ENCODE peak calls at places on chromosomes 5 and 9, in nine cellular contexts. U is OCI-LY7, R is AG04450, T is pancreas, F is fibroblast of pulmonary artery, H is tibial artery, B is left ventricle myocardium inferior, L is cardiac muscle cell, P is osteoblast. S is an unnamed sample.

GRCh38 chr5:169300468-169301385 is at the start of gene SLIT3:
- DNase-seq in U (no peak), R (no peak), T (peak), F (peak), H (peak), B (peak), L (peak), P (peak), S (peak)

GRCh38 chr9:123033352-123033751 is at the start of gene GPR21:
- DNase-seq in U (no peak), R (no peak), T (no peak), F (no peak), H (no peak), B (no peak), L (peak), P (no peak), S (no peak)

GRCh38 chr9:121328476-121328875 is 41.6 kb downstream of the STOM start:
- DNase-seq in U (no peak), R (no peak), T (no peak), F (no peak), H (no peak), B (no peak), L (no peak), P (no peak), S (no peak)

GRCh38 chr5:77628840-77629552 is 9.5 kb downstream of the OTP start:
- DNase-seq in U (no peak), R (no peak), T (no peak), F (no peak), H (no peak), B (no peak), L (no peak), P (peak), S (no peak)

GRCh38 chr5:37841223-37841622 is 1.4 kb upstream of the GDNF start:
- DNase-seq in U (no peak), R (no peak), T (no peak), F (peak), H (no peak), B (no peak), L (no peak), P (no peak), S (no peak)

GRCh38 chr5:64869419-64869818 is 100.7 kb downstream of the CWC27 start:
- DNase-seq in U (no peak), R (peak), T (no peak), F (peak), H (no peak), B (no peak), L (peak), P (peak), S (peak)

GRCh38 chr9:113963914-113964739 is 88.0 kb downstream of the ZNF618 start:
- DNase-seq in U (no peak), R (no peak), T (no peak), F (no peak), H (no peak), B (no peak), L (no peak), P (no peak), S (peak)

GRCh38 chr9:134066546-134066922 is 1.3 kb downstream of the BRD3 start:
- DNase-seq in U (peak), R (no peak), T (no peak), F (peak), H (no peak), B (no peak), L (peak), P (peak), S (peak)

GRCh38 chr5:132485641-132486317 is 4.8 kb downstream of the IRF1 start:
- DNase-seq in U (no peak), R (no peak), T (no peak), F (no peak), H (peak), B (no peak), L (no peak), P (no peak), S (no peak)

GRCh38 chr9:97468658-97469448 is 32.6 kb upstream of the TMOD1 start:
- DNase-seq in U (peak), R (peak), T (peak), F (peak), H (peak), B (peak), L (peak), P (peak), S (peak)

GRCh38 chr9:660227-660626 is 181.3 kb upstream of the DMRT1 start:
- DNase-seq in U (no peak), R (no peak), T (no peak), F (no peak), H (no peak), B (no peak), L (no peak), P (no peak), S (no peak)

GRCh38 chr9:34124103-34124502 is 2.4 kb downstream of the DCAF12 start:
- DNase-seq in U (peak), R (no peak), T (no peak), F (no peak), H (no peak), B (no peak), L (peak), P (peak), S (peak)

GRCh38 chr5:66143473-66144073 is 527 bp upstream of the SREK1 start:
- DNase-seq in U (no peak), R (no peak), T (no peak), F (no peak), H (no peak), B (no peak), L (no peak), P (no peak), S (no peak)

GRCh38 chr5:169168288-169168687 is 132.7 kb downstream of the SLIT3 start:
- DNase-seq in U (no peak), R (no peak), T (no peak), F (no peak), H (no peak), B (no peak), L (no peak), P (no peak), S (no peak)

GRCh38 chr9:114046237-114046755 is 31.8 kb downstream of the AMBP start:
- DNase-seq in U (no peak), R (no peak), T (no peak), F (no peak), H (no peak), B (no peak), L (no peak), P (no peak), S (no peak)

GRCh38 chr5:99061711-99062110 is 132.9 kb upstream of the CHD1 start:
- DNase-seq in U (no peak), R (peak), T (no peak), F (peak), H (no peak), B (no peak), L (no peak), P (peak), S (peak)

GRCh38 chr5:158852622-158853021 is 247.1 kb downstream of the EBF1 start:
- DNase-seq in U (no peak), R (no peak), T (no peak), F (no peak), H (no peak), B (no peak), L (no peak), P (no peak), S (no peak)

GRCh38 chr5:94618029-94618492 is 343 bp downstream of the KIAA0825 start:
- DNase-seq in U (peak), R (peak), T (peak), F (peak), H (peak), B (peak), L (peak), P (peak), S (peak)

GRCh38 chr5:64229163-64229774 is 63.6 kb downstream of the RNF180 start:
- DNase-seq in U (peak), R (no peak), T (no peak), F (peak), H (no peak), B (no peak), L (peak), P (peak), S (peak)

GRCh38 chr5:52685621-52686370 is 101.9 kb upstream of the ITGA1 start:
- DNase-seq in U (no peak), R (no peak), T (no peak), F (no peak), H (no peak), B (no peak), L (no peak), P (no peak), S (no peak)

GRCh38 chr5:36928947-36929346 is 52.4 kb downstream of the NIPBL start:
- DNase-seq in U (no peak), R (peak), T (no peak), F (peak), H (no peak), B (no peak), L (peak), P (no peak), S (peak)

GRCh38 chr5:39082995-39083394 is 8.8 kb upstream of the RICTOR start:
- DNase-seq in U (no peak), R (no peak), T (no peak), F (no peak), H (no peak), B (no peak), L (no peak), P (no peak), S (no peak)

GRCh38 chr5:145161384-145161783 is 673.8 kb downstream of the PRELID2 start:
- DNase-seq in U (no peak), R (no peak), T (no peak), F (no peak), H (no peak), B (no peak), L (no peak), P (no peak), S (no peak)

DNA sequence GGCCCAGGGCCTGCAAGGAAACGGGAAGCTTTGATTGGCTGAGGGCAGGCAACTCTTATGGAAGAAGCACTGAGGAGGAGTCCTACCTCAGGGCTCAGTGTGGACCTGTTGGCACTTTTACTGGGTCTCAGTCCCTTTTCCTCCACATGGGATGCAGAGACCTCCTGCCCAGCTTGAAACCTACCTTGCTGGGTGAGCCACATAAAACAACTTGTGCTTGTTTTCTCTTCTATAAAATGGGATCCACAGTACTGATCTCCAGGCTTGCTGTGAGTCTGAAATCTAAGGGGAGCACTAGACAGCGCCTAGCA is 4.0 kb upstream of the SET start:
- DNase-seq in U (peak), R (no peak), T (no peak), F (no peak), H (no peak), B (no peak), L (no peak), P (no peak), S (no peak)
- H3K4me3 ChIP-seq in U (peak), R (peak), T (no peak), F (peak), H (no peak), B (peak), L (no peak), P (peak), S (peak)

DNA sequence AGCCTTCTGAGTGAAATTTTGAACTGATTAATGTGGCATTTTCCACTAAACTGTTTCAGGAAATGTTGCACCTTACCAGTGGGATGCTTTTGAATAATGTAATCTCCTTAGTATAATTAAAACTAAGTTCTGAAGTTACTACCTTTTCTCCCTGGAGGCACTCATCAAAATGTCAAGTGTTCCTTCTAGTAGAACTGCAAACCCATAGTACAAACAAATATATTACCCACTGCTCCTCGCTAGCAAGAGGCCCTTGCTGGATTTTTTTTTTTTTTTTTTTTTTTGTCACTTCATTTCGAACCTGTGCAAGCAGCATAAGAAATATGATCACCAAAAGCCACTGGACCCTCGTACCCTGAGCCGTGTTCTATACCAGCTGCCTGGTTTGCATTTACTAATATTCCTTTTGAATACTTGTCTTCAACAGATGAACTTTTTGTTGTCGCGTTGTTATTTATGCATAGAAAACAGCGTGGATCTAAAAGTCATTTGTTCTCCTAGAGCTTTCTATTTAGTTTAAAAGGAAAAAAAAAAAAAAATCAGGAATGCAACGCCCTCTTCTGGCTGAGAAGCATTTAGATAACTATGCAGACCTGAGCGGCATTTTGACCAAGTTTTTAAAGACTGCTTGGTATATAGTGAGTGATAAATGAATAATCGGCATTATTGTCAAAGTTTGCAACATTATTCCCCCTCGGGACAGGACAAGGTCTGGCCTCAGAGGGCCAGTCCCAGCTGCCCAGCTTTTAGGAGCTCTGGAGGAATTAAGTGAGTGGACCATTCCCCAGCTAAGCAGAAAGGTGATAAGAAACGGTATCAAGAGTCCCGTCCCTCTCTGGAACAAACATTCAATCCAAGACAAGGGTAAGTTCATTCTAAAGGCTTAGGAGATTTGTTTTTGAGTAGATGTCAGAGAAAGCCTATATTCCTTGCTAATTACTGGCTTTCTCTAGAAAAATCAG is 162.5 kb upstream of the KIF2A start:
- DNase-seq in U (peak), R (no peak), T (no peak), F (peak), H (no peak), B (no peak), L (peak), P (no peak), S (peak)
- TF ChIP-seq CTCF in U (peak), R (peak), T (peak), F (peak), H (peak), B (peak), L (peak), P (peak), S (peak)

GRCh38 chr5:150644496-150644895 is 4.0 kb downstream of the SYNPO start:
- DNase-seq in U (no peak), R (no peak), T (peak), F (no peak), H (no peak), B (peak), L (no peak), P (no peak), S (no peak)
- H3K4me3 ChIP-seq in U (no peak), R (no peak), T (no peak), F (peak), H (no peak), B (peak), L (no peak), P (no peak), S (no peak)

GRCh38 chr9:93035821-93036351 is 22.6 kb upstream of the SUSD3 start:
- DNase-seq in U (no peak), R (no peak), T (no peak), F (no peak), H (no peak), B (no peak), L (no peak), P (peak), S (no peak)
- TF ChIP-seq CTCF in U (no peak), R (no peak), T (no peak), F (no peak), H (no peak), B (no peak), L (no peak), P (no peak), S (no peak)

DNA sequence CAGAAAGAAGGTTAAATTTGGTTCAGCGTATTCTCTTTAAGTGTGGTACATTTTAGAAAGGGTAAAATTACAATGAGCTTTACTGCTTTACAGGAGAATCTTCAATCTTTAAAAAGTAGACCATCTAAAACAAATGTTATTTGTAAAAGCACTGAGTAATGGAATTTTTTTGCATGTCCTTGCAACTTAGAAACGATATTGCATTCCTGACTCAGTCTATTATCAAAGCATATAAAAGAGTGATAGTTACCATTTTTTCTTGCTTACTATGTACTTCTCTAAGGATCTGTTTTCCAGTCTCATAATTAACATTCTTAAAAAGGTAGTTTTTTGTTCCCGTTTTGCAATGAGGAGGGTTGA is 55.5 kb upstream of the TNFAIP8 start:
- DNase-seq in U (no peak), R (no peak), T (no peak), F (no peak), H (no peak), B (no peak), L (no peak), P (no peak), S (no peak)
- H3K4me3 ChIP-seq in U (no peak), R (no peak), T (no peak), F (no peak), H (no peak), B (no peak), L (no peak), P (no peak), S (no peak)

S was measured in fibroblast of the aortic adventitia.